ENCODE peak calls at places on chromosomes 3 and 15, in eight cellular contexts. H is HCT116, T is Panc1, B is K562, X is upper lobe of left lung, M is GM12878, K is GM23338, F is HepG2. D is an unnamed sample.

GRCh38 chr15:73737506-73737905 is 15.6 kb downstream of the INSYN1 start:
- ATAC-seq in H (no peak), T (peak; percentile 24), B (peak; percentile 41), X (no peak), M (no peak), K (no peak), F (no peak), D (no peak)

GRCh38 chr3:7520059-7520458 is 659.1 kb downstream of the GRM7 start:
- ATAC-seq in H (no peak), T (no peak), B (no peak), X (no peak), M (no peak), K (no peak), F (no peak), D (no peak)

GRCh38 chr15:36468746-36469145 is 110.7 kb upstream of the CDIN1 start:
- ATAC-seq in H (no peak), T (no peak), B (no peak), X (no peak), M (peak; percentile 84), K (no peak), F (no peak), D (peak; percentile 85)

GRCh38 chr3:178603735-178604134 is 67.5 kb downstream of the KCNMB2 start:
- ATAC-seq in H (no peak), T (no peak), B (no peak), X (no peak), M (no peak), K (no peak), F (no peak), D (no peak)

GRCh38 chr3:5251196-5251583 is 63.7 kb downstream of the EDEM1 start:
- ATAC-seq in H (no peak), T (no peak), B (peak; percentile 30), X (peak; percentile 12), M (no peak), K (no peak), F (peak; percentile 26), D (no peak)

GRCh38 chr3:188646592-188646991 is 492.6 kb downstream of the LPP start:
- ATAC-seq in H (no peak), T (no peak), B (no peak), X (peak; percentile 55), M (no peak), K (no peak), F (no peak), D (peak; percentile 29)

GRCh38 chr3:12689997-12690711 is 26.2 kb upstream of the RAF1 start:
- ATAC-seq in H (no peak), T (peak; percentile 61), B (peak; percentile 13), X (no peak), M (no peak), K (no peak), F (peak; percentile 73), D (no peak)

GRCh38 chr3:151990696-151991376 is 117.4 kb downstream of the SUCNR1 start:
- ATAC-seq in H (no peak), T (no peak), B (no peak), X (no peak), M (no peak), K (no peak), F (no peak), D (no peak)

GRCh38 chr15:37891754-37892368 is 42.6 kb upstream of the TMCO5A start:
- ATAC-seq in H (peak; percentile 93), T (peak; percentile 83), B (peak; percentile 79), X (peak; percentile 77), M (peak; percentile 75), K (peak; percentile 86), F (peak; percentile 76), D (no peak)

GRCh38 chr3:172097585-172097984 is 58.2 kb downstream of the FNDC3B start:
- ATAC-seq in H (no peak), T (no peak), B (no peak), X (no peak), M (no peak), K (no peak), F (no peak), D (no peak)

GRCh38 chr3:41208507-41208906 is 9.2 kb downstream of the CTNNB1 start:
- ATAC-seq in H (no peak), T (no peak), B (peak; percentile 37), X (no peak), M (no peak), K (no peak), F (no peak), D (no peak)

GRCh38 chr15:101458908-101459578 is 30.5 kb downstream of the PCSK6 start:
- ATAC-seq in H (no peak), T (no peak), B (no peak), X (peak; percentile 57), M (no peak), K (no peak), F (peak; percentile 26), D (peak; percentile 90)
- H3K4me1 ChIP-seq in H (no peaks in the 10 kb centered on the region), T (peaks cover 5% of the 10 kb centered on the region), B (peaks cover 29% of the 10 kb centered on the region), X (peaks cover 13% of the 10 kb centered on the region), M (no peaks in the 10 kb centered on the region), K (no peaks in the 10 kb centered on the region), F (peaks cover 68% of the 10 kb centered on the region), D (no peaks in the 10 kb centered on the region)

GRCh38 chr15:39830166-39830565 is 47.5 kb upstream of the FSIP1 start:
- ATAC-seq in H (no peak), T (no peak), B (no peak), X (no peak), M (no peak), K (no peak), F (no peak), D (no peak)

GRCh38 chr15:39834256-39834655 is 51.6 kb upstream of the FSIP1 start:
- ATAC-seq in H (no peak), T (no peak), B (no peak), X (peak; percentile 85), M (no peak), K (no peak), F (no peak), D (no peak)

GRCh38 chr15:39833515-39833981 is 50.9 kb upstream of the FSIP1 start:
- ATAC-seq in H (no peak), T (no peak), B (no peak), X (peak; percentile 84), M (no peak), K (no peak), F (no peak), D (no peak)

GRCh38 chr15:39823634-39824033 is 41.0 kb upstream of the FSIP1 start:
- ATAC-seq in H (no peak), T (no peak), B (no peak), X (no peak), M (no peak), K (peak; percentile 30), F (no peak), D (no peak)

DNA sequence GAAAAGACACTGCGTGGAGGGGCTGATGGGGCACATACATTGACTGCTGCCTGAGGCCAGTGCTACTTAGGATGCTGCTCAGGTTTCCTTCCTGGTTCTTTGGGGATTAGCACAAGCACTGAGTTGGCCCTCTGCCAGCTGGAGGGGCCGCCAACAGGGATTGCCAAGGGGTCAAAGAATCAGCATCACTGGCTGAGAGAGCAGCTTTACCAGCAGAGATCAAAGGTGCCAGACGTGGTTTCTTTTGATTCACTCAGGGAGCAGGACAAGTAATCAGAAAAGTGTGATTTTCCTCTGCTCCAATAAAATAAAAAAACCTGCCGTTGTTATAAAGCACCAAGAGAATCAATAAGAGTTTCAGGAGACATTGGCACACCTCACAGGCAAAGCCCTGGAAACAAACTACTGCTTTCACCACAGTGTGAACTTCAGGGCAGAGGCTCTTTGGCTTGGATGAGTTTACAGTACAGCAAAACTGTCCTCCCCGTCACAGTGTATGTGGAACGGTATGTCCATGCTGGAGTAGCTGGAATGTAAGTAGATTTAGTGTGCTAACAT is 45.8 kb upstream of the FSIP1 start:
- ATAC-seq in H (no peak), T (no peak), B (no peak), X (no peak), M (no peak), K (peak; percentile 54), F (no peak), D (peak; percentile 92)
- TF ChIP-seq POLR2AphosphoS5 in H (no peak), T (no peak), B (no peak), X (no peak), M (no peak), K (no peak), F (no peak), D (peak; percentile 98)

DNA sequence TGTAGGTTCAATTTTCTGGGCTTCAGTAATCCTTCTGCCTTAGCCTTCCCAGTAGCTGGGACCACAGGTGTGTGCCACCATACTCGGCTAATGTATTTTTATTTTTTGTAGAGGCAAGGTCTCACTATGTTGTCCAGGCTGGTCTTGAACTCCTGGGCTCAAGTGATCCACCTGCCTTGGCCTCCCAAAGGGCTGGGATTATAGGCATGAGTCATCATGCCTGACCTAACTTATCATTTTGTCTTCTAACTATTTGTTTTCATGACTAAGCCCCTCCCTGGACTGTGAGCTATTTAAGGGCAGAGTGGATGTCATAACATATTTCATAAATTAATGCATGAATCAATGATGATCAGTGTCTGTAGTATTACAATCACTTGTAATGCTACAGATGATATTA is 56.1 kb upstream of the PIAS1 start:
- ATAC-seq in H (no peak), T (no peak), B (peak; percentile 66), X (no peak), M (no peak), K (no peak), F (no peak), D (no peak)
- TF ChIP-seq CTCF in H (no peak), T (no peak), B (no peak), X (no peak), M (no peak), K (no peak), F (no peak), D (no peak)

GRCh38 chr3:48297111-48297810 is 36.2 kb downstream of the SPINK8 start:
- ATAC-seq in H (no peak), T (no peak), B (no peak), X (no peak), M (no peak), K (no peak), F (no peak), D (no peak)

GRCh38 chr3:48301814-48302194 is 31.7 kb downstream of the SPINK8 start:
- ATAC-seq in H (peak; percentile 50), T (peak; percentile 16), B (peak; percentile 5), X (peak; percentile 18), M (peak; percentile 22), K (peak; percentile 25), F (peak; percentile 32), D (peak; percentile 23)

GRCh38 chr3:48303021-48303420 is 30.4 kb downstream of the SPINK8 start:
- ATAC-seq in H (no peak), T (no peak), B (no peak), X (no peak), M (no peak), K (no peak), F (no peak), D (no peak)

GRCh38 chr3:48299746-48300361 is 33.6 kb downstream of the SPINK8 start:
- ATAC-seq in H (no peak), T (no peak), B (peak; percentile 21), X (no peak), M (no peak), K (no peak), F (no peak), D (no peak)

DNA sequence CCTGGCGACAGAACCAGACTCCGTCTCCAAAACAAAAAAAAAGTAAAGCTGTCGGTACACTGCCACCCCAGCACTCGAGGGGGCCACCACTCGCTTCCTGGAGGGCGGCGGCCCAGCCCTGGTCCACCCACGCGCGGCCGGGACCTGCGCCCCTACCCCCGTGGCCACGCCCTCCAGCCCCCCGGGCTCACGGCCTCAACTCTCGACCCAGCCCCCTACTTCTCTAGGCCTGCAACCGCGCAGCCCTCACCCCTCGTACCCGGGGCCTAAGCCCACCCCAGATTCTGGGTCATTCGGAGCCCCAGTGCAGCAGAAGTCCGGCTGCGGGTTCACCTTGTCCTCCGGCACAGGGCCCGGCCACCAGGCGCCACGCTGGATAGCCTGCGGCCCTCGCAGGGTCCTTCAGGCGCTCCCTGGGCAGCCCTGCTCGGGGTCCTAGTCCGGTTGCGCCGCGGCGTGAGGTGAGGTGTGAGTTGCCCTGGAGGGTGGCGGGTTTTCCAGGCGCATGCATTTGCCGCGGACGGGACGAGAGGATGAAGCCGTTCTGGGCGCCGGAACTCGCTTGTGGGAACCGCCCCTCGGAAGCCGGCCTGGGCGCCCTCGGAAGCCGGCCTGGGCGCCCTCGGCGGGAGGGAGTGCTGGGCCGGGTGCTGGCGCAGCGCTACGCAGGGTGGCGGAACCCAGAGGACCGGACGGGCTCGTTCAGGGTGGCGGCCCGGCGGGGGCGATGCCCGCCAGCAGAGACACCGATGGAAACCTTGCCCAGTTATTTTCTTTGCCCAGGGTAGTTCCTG is 32.2 kb downstream of the SPINK8 start:
- ATAC-seq in H (peak; percentile 92), T (peak; percentile 98), B (peak; percentile 94), X (peak; percentile 100), M (peak; percentile 82), K (peak; percentile 96), F (peak; percentile 96), D (peak; percentile 98)
- H3K4me1 ChIP-seq in H (peaks cover 7% of the 10 kb centered on the region), T (peaks cover 2% of the 10 kb centered on the region), B (peaks cover 15% of the 10 kb centered on the region), X (peaks cover 16% of the 10 kb centered on the region), M (peaks cover 12% of the 10 kb centered on the region), K (peaks cover 11% of the 10 kb centered on the region), F (peaks cover 44% of the 10 kb centered on the region), D (peaks cover 9% of the 10 kb centered on the region)